ENCODE peak calls at places on chromosomes 7 and 10, in nine cellular contexts. R is GM04504, C is iris pigment epithelial cell, Q is endothelial cell, Z is tibial nerve, K is dorsolateral prefrontal cortex, X is A172, V is smooth muscle cell of the brain vasculature, U is putamen. J is an unnamed sample.

GRCh38 chr7:99008181-99008631 is 129.9 kb downstream of the TRRAP start:
- DNase-seq in R (no peak), C (no peak), Q (no peak), Z (no peak), K (no peak), X (no peak), V (no peak), U (no peak), J (no peak)

GRCh38 chr10:123986736-123987135 is 95.1 kb upstream of the CPXM2 start:
- DNase-seq in R (no peak), C (no peak), Q (no peak), Z (no peak), K (no peak), X (no peak), V (no peak), U (no peak), J (no peak)

GRCh38 chr7:134707663-134708383 is 61.2 kb downstream of the BPGM start:
- DNase-seq in R (no peak), C (no peak), Q (no peak), Z (no peak), K (no peak), X (no peak), V (no peak), U (no peak), J (no peak)

GRCh38 chr10:34814228-34815173 is 595 bp downstream of the PARD3 start:
- DNase-seq in R (no peak), C (peak; percentile 31), Q (peak; percentile 57), Z (no peak), K (no peak), X (no peak), V (no peak), U (no peak), J (no peak)

GRCh38 chr10:72736176-72736795 is 44.3 kb downstream of the MCU start:
- DNase-seq in R (peak; percentile 66), C (peak; percentile 32), Q (no peak), Z (no peak), K (no peak), X (no peak), V (no peak), U (no peak), J (no peak)

GRCh38 chr7:157827863-157828160 is 491.0 kb downstream of the DNAJB6 start:
- DNase-seq in R (no peak), C (no peak), Q (no peak), Z (no peak), K (no peak), X (no peak), V (no peak), U (no peak), J (no peak)

GRCh38 chr7:47771301-47771989 is 176.8 kb downstream of the PKD1L1 start:
- DNase-seq in R (no peak), C (no peak), Q (no peak), Z (peak; percentile 47), K (no peak), X (peak; percentile 77), V (no peak), U (peak; percentile 11), J (no peak)

GRCh38 chr7:47492720-47493119 is 89.2 kb downstream of the TNS3 start:
- DNase-seq in R (no peak), C (no peak), Q (no peak), Z (no peak), K (no peak), X (no peak), V (no peak), U (no peak), J (no peak)

GRCh38 chr10:133474027-133474426 is 20.3 kb downstream of the SCART1 start:
- DNase-seq in R (no peak), C (no peak), Q (no peak), Z (no peak), K (no peak), X (no peak), V (no peak), U (no peak), J (no peak)

GRCh38 chr10:118974951-118975350 is 54.6 kb upstream of the NANOS1 start:
- DNase-seq in R (no peak), C (no peak), Q (no peak), Z (no peak), K (no peak), X (peak; percentile 11), V (no peak), U (no peak), J (no peak)

GRCh38 chr10:43682956-43683355 is 34.3 kb upstream of the ZNF32 start:
- DNase-seq in R (no peak), C (peak; percentile 16), Q (no peak), Z (no peak), K (no peak), X (no peak), V (no peak), U (no peak), J (no peak)

GRCh38 chr7:55348502-55348901 is 16.6 kb upstream of the LANCL2 start:
- DNase-seq in R (no peak), C (peak; percentile 77), Q (no peak), Z (no peak), K (no peak), X (peak; percentile 76), V (no peak), U (no peak), J (no peak)

GRCh38 chr10:110361800-110362456 is 57.2 kb upstream of the SMNDC1 start:
- DNase-seq in R (no peak), C (no peak), Q (no peak), Z (no peak), K (no peak), X (no peak), V (no peak), U (no peak), J (no peak)

GRCh38 chr7:36792421-36792820 is 68.1 kb upstream of the AOAH start:
- DNase-seq in R (no peak), C (no peak), Q (no peak), Z (no peak), K (no peak), X (no peak), V (no peak), U (no peak), J (no peak)

GRCh38 chr10:63388421-63389031 is 77.3 kb downstream of the JMJD1C start:
- DNase-seq in R (no peak), C (peak; percentile 68), Q (no peak), Z (no peak), K (no peak), X (no peak), V (no peak), U (no peak), J (no peak)

GRCh38 chr10:88207121-88207546 is 343.7 kb downstream of the PTEN start:
- DNase-seq in R (peak; percentile 27), C (no peak), Q (no peak), Z (no peak), K (no peak), X (no peak), V (no peak), U (no peak), J (no peak)

GRCh38 chr10:127148066-127148932 is 48.1 kb downstream of the INSYN2A start:
- DNase-seq in R (peak; percentile 77), C (peak; percentile 89), Q (no peak), Z (no peak), K (no peak), X (peak; percentile 81), V (peak; percentile 35), U (peak; percentile 57), J (peak; percentile 80)

GRCh38 chr7:143185551-143185950 is 2.3 kb downstream of the TAS2R39 start:
- DNase-seq in R (no peak), C (no peak), Q (no peak), Z (no peak), K (no peak), X (no peak), V (no peak), U (no peak), J (no peak)

GRCh38 chr7:155611808-155612447 is 32.5 kb upstream of the RBM33 start:
- DNase-seq in R (no peak), C (no peak), Q (no peak), Z (no peak), K (no peak), X (no peak), V (no peak), U (no peak), J (no peak)

GRCh38 chr7:30264052-30264451 is 20.3 kb upstream of the ZNRF2 start:
- DNase-seq in R (no peak), C (no peak), Q (no peak), Z (no peak), K (no peak), X (no peak), V (no peak), U (no peak), J (no peak)

GRCh38 chr10:43000021-43000411 is 76.9 kb upstream of the RET start:
- DNase-seq in R (no peak), C (no peak), Q (no peak), Z (no peak), K (no peak), X (no peak), V (no peak), U (no peak), J (no peak)